ENCODE peak calls at places on chromosomes 11 and 22, in nine cellular contexts. A is NCI-H1930; Y is DMS153; Z is islet precursor cell; T is activated naive CD8-positive, alpha-beta T cell treated with anti-CD3 and anti-CD28 coated beads for 36 hours; V is endothelial cell of umbilical vein; L is GM12892; R is WTC11; J is naive B cell. Q is an unnamed sample.

GRCh38 chr11:130121430-130121978 is 38.1 kb upstream of the ST14 start:
- DNase-seq in A (no peak), Y (no peak), Z (no peak), T (peak; percentile 39), V (peak; percentile 48), L (no peak), R (no peak), J (no peak), Q (no peak)

GRCh38 chr11:46889689-46890475 is 28.5 kb downstream of the LRP4 start:
- DNase-seq in A (peak; percentile 69), Y (peak; percentile 45), Z (peak; percentile 78), T (peak; percentile 61), V (peak; percentile 72), L (peak; percentile 56), R (peak; percentile 80), J (peak; percentile 67), Q (peak; percentile 71)

GRCh38 chr22:30204742-30205111 is 41.8 kb downstream of the LIF start:
- DNase-seq in A (no peak), Y (no peak), Z (peak; percentile 50), T (no peak), V (no peak), L (no peak), R (no peak), J (no peak), Q (no peak)

GRCh38 chr22:41828516-41828915 is 4.4 kb upstream of the SREBF2 start:
- DNase-seq in A (no peak), Y (peak; percentile 83), Z (peak; percentile 72), T (no peak), V (no peak), L (no peak), R (no peak), J (no peak), Q (no peak)

GRCh38 chr11:17906436-17906835 is 106.4 kb downstream of the SERGEF start:
- DNase-seq in A (no peak), Y (no peak), Z (peak; percentile 62), T (no peak), V (no peak), L (no peak), R (peak; percentile 87), J (no peak), Q (no peak)

GRCh38 chr11:133947298-133947905 is 9.4 kb downstream of the IGSF9B start:
- DNase-seq in A (no peak), Y (peak; percentile 34), Z (peak; percentile 92), T (peak; percentile 72), V (peak; percentile 20), L (peak; percentile 75), R (peak; percentile 76), J (no peak), Q (peak; percentile 52)

GRCh38 chr22:40128989-40129388 is 48.7 kb upstream of the TNRC6B start:
- DNase-seq in A (no peak), Y (no peak), Z (no peak), T (peak; percentile 20), V (no peak), L (peak; percentile 19), R (no peak), J (no peak), Q (peak; percentile 34)

GRCh38 chr11:12303431-12304149 is 73.8 kb upstream of the PARVA start:
- DNase-seq in A (no peak), Y (no peak), Z (no peak), T (no peak), V (no peak), L (no peak), R (no peak), J (no peak), Q (no peak)

GRCh38 chr11:69882270-69882608 is 63.0 kb upstream of the FGF3 start:
- DNase-seq in A (no peak), Y (no peak), Z (no peak), T (no peak), V (no peak), L (no peak), R (no peak), J (no peak), Q (no peak)

GRCh38 chr11:10925149-10925926 is 67.5 kb upstream of the ZBED5 start:
- DNase-seq in A (no peak), Y (no peak), Z (peak; percentile 71), T (no peak), V (no peak), L (no peak), R (no peak), J (no peak), Q (no peak)